ENCODE peak calls at places on chromosomes 12 and 14, in nine cellular contexts. One of them, this sample, is unnamed.

GRCh38 chr12:131829351-131829794 is 1.2 kb downstream of the MMP17 start:
- DNase-seq in ascending aorta: no peak
- DNase-seq in kidney epithelial cell: no peak
- DNase-seq in NB4: peak; percentile 82
- DNase-seq in SJSA1: peak; percentile 22
- DNase-seq in mucosa of descending colon: no peak
- DNase-seq in esophagus squamous epithelium: no peak
- DNase-seq in GM23248: peak; percentile 67
- DNase-seq in cardiac fibroblast: peak; percentile 35
- DNase-seq in this sample: no peak

GRCh38 chr14:68785817-68786490 is 6.9 kb downstream of the ZFP36L1 start:
- DNase-seq in SJSA1: no peak
- DNase-seq in GM23248: peak; percentile 76
- DNase-seq in ascending aorta: no peak
- DNase-seq in kidney epithelial cell: no peak
- DNase-seq in esophagus squamous epithelium: no peak
- DNase-seq in NB4: no peak
- DNase-seq in mucosa of descending colon: no peak
- DNase-seq in cardiac fibroblast: peak; percentile 78
- DNase-seq in this sample: peak; percentile 50

GRCh38 chr12:56487448-56488040 is 417 bp downstream of the GLS2 start:
- DNase-seq in GM23248: peak; percentile 48
- DNase-seq in NB4: no peak
- DNase-seq in cardiac fibroblast: peak; percentile 13
- DNase-seq in kidney epithelial cell: no peak
- DNase-seq in esophagus squamous epithelium: no peak
- DNase-seq in SJSA1: no peak
- DNase-seq in ascending aorta: no peak
- DNase-seq in mucosa of descending colon: peak; percentile 50
- DNase-seq in this sample: peak; percentile 26

GRCh38 chr12:96383991-96384390 is 16.2 kb downstream of the CDK17 start:
- DNase-seq in GM23248: peak; percentile 65
- DNase-seq in cardiac fibroblast: peak; percentile 64
- DNase-seq in kidney epithelial cell: no peak
- DNase-seq in ascending aorta: no peak
- DNase-seq in NB4: no peak
- DNase-seq in mucosa of descending colon: no peak
- DNase-seq in SJSA1: peak; percentile 11
- DNase-seq in esophagus squamous epithelium: no peak
- DNase-seq in this sample: no peak

GRCh38 chr12:39846971-39847661 is 227.5 kb upstream of the ABCD2 start:
- DNase-seq in GM23248: peak; percentile 15
- DNase-seq in cardiac fibroblast: no peak
- DNase-seq in NB4: no peak
- DNase-seq in esophagus squamous epithelium: no peak
- DNase-seq in kidney epithelial cell: no peak
- DNase-seq in SJSA1: no peak
- DNase-seq in ascending aorta: no peak
- DNase-seq in mucosa of descending colon: no peak
- DNase-seq in this sample: no peak

GRCh38 chr14:103746706-103747105 is 31.1 kb downstream of the ZFYVE21 start:
- DNase-seq in SJSA1: no peak
- DNase-seq in kidney epithelial cell: peak; percentile 41
- DNase-seq in esophagus squamous epithelium: no peak
- DNase-seq in NB4: no peak
- DNase-seq in GM23248: peak; percentile 60
- DNase-seq in cardiac fibroblast: no peak
- DNase-seq in ascending aorta: no peak
- DNase-seq in mucosa of descending colon: no peak
- DNase-seq in this sample: no peak

GRCh38 chr12:22254450-22254849 is 80.1 kb downstream of the ST8SIA1 start:
- DNase-seq in esophagus squamous epithelium: no peak
- DNase-seq in SJSA1: no peak
- DNase-seq in cardiac fibroblast: no peak
- DNase-seq in ascending aorta: no peak
- DNase-seq in GM23248: no peak
- DNase-seq in mucosa of descending colon: no peak
- DNase-seq in NB4: no peak
- DNase-seq in kidney epithelial cell: no peak
- DNase-seq in this sample: no peak

GRCh38 chr14:58770501-58770982 is 132.8 kb downstream of the DACT1 start:
- DNase-seq in ascending aorta: no peak
- DNase-seq in SJSA1: no peak
- DNase-seq in mucosa of descending colon: no peak
- DNase-seq in kidney epithelial cell: no peak
- DNase-seq in cardiac fibroblast: no peak
- DNase-seq in esophagus squamous epithelium: no peak
- DNase-seq in GM23248: no peak
- DNase-seq in NB4: no peak
- DNase-seq in this sample: no peak

GRCh38 chr12:48972213-48973021 is 882 bp upstream of the WNT10B start:
- DNase-seq in cardiac fibroblast: no peak
- DNase-seq in mucosa of descending colon: no peak
- DNase-seq in ascending aorta: no peak
- DNase-seq in GM23248: peak; percentile 71
- DNase-seq in kidney epithelial cell: no peak
- DNase-seq in esophagus squamous epithelium: no peak
- DNase-seq in SJSA1: peak; percentile 62
- DNase-seq in NB4: peak; percentile 98
- DNase-seq in this sample: no peak

GRCh38 chr12:3097186-3097804 is 20.1 kb downstream of the TSPAN9 start:
- DNase-seq in SJSA1: no peak
- DNase-seq in GM23248: no peak
- DNase-seq in esophagus squamous epithelium: no peak
- DNase-seq in NB4: no peak
- DNase-seq in mucosa of descending colon: peak; percentile 73
- DNase-seq in cardiac fibroblast: peak; percentile 94
- DNase-seq in ascending aorta: peak; percentile 39
- DNase-seq in kidney epithelial cell: no peak
- DNase-seq in this sample: peak; percentile 16

GRCh38 chr14:32121948-32122347 is 44.8 kb downstream of the ARHGAP5 start:
- DNase-seq in esophagus squamous epithelium: no peak
- DNase-seq in kidney epithelial cell: no peak
- DNase-seq in SJSA1: no peak
- DNase-seq in cardiac fibroblast: no peak
- DNase-seq in mucosa of descending colon: no peak
- DNase-seq in ascending aorta: no peak
- DNase-seq in GM23248: peak; percentile 29
- DNase-seq in NB4: no peak
- DNase-seq in this sample: no peak

GRCh38 chr14:88798161-88798560 is 5.4 kb upstream of the EML5 start:
- DNase-seq in SJSA1: no peak
- DNase-seq in esophagus squamous epithelium: no peak
- DNase-seq in kidney epithelial cell: no peak
- DNase-seq in mucosa of descending colon: no peak
- DNase-seq in GM23248: no peak
- DNase-seq in ascending aorta: no peak
- DNase-seq in cardiac fibroblast: no peak
- DNase-seq in NB4: no peak
- DNase-seq in this sample: no peak

GRCh38 chr14:67319142-67319541 is 40.5 kb downstream of the ATP6V1D start:
- DNase-seq in esophagus squamous epithelium: no peak
- DNase-seq in GM23248: no peak
- DNase-seq in ascending aorta: no peak
- DNase-seq in kidney epithelial cell: no peak
- DNase-seq in mucosa of descending colon: no peak
- DNase-seq in SJSA1: no peak
- DNase-seq in NB4: no peak
- DNase-seq in cardiac fibroblast: peak; percentile 8
- DNase-seq in this sample: no peak

GRCh38 chr12:116257213-116257612 is 20.3 kb downstream of the MED13L start:
- DNase-seq in kidney epithelial cell: no peak
- DNase-seq in esophagus squamous epithelium: no peak
- DNase-seq in cardiac fibroblast: peak; percentile 52
- DNase-seq in ascending aorta: no peak
- DNase-seq in SJSA1: no peak
- DNase-seq in NB4: peak; percentile 35
- DNase-seq in mucosa of descending colon: no peak
- DNase-seq in GM23248: peak; percentile 34
- DNase-seq in this sample: no peak

GRCh38 chr12:104602426-104602825 is 145.7 kb downstream of the CHST11 start:
- DNase-seq in esophagus squamous epithelium: no peak
- DNase-seq in SJSA1: no peak
- DNase-seq in GM23248: peak; percentile 30
- DNase-seq in mucosa of descending colon: no peak
- DNase-seq in kidney epithelial cell: no peak
- DNase-seq in NB4: peak; percentile 35
- DNase-seq in ascending aorta: no peak
- DNase-seq in cardiac fibroblast: no peak
- DNase-seq in this sample: no peak

GRCh38 chr12:58629376-58629775 is 290.9 kb downstream of the LRIG3 start:
- DNase-seq in kidney epithelial cell: no peak
- DNase-seq in cardiac fibroblast: peak; percentile 12
- DNase-seq in mucosa of descending colon: no peak
- DNase-seq in SJSA1: no peak
- DNase-seq in GM23248: no peak
- DNase-seq in esophagus squamous epithelium: no peak
- DNase-seq in NB4: no peak
- DNase-seq in ascending aorta: no peak
- DNase-seq in this sample: no peak

GRCh38 chr14:71116206-71117122 is 209.2 kb downstream of the PCNX1 start:
- DNase-seq in SJSA1: no peak
- DNase-seq in esophagus squamous epithelium: no peak
- DNase-seq in NB4: no peak
- DNase-seq in kidney epithelial cell: no peak
- DNase-seq in GM23248: no peak
- DNase-seq in cardiac fibroblast: no peak
- DNase-seq in ascending aorta: no peak
- DNase-seq in mucosa of descending colon: peak; percentile 71
- DNase-seq in this sample: peak; percentile 55

GRCh38 chr12:50934371-50934851 is 17.9 kb upstream of the HIGD1C start:
- DNase-seq in ascending aorta: no peak
- DNase-seq in NB4: peak; percentile 21
- DNase-seq in cardiac fibroblast: peak; percentile 35
- DNase-seq in esophagus squamous epithelium: no peak
- DNase-seq in kidney epithelial cell: no peak
- DNase-seq in GM23248: peak; percentile 18
- DNase-seq in mucosa of descending colon: no peak
- DNase-seq in SJSA1: no peak
- DNase-seq in this sample: no peak

DNA sequence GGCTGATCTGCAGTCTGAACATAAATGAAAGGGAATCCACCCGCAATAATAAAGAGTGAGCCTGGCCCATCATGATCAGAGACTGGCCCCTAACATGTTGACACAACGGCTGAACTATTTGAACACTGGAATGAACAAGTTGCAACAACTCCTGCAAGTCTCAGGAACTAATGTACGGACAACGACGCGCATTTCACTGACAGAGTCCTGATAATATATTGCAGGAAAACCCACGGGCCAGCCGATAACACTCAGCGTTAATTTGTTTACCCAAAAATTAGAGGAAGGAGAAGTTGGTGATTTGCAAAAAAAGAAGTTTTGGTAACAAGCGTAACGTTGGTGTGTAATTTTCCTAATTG is 195.7 kb upstream of the BTG1 start:
- DNase-seq in cardiac fibroblast: peak; percentile 13
- DNase-seq in NB4: no peak
- DNase-seq in GM23248: no peak
- DNase-seq in mucosa of descending colon: no peak
- DNase-seq in esophagus squamous epithelium: no peak
- DNase-seq in kidney epithelial cell: no peak
- DNase-seq in SJSA1: no peak
- DNase-seq in ascending aorta: no peak
- DNase-seq in this sample: no peak
- H3K4me3 ChIP-seq in cardiac fibroblast: no peak overlapping the region
- H3K4me3 ChIP-seq in NB4: no peak overlapping the region
- H3K4me3 ChIP-seq in GM23248: no peak overlapping the region
- H3K4me3 ChIP-seq in mucosa of descending colon: no peak overlapping the region
- H3K4me3 ChIP-seq in esophagus squamous epithelium: no peak overlapping the region
- H3K4me3 ChIP-seq in kidney epithelial cell: no peak overlapping the region
- H3K4me3 ChIP-seq in SJSA1: no peak overlapping the region
- H3K4me3 ChIP-seq in ascending aorta: no peak overlapping the region
- H3K4me3 ChIP-seq in this sample: peak overlapping the region; percentile 14

GRCh38 chr12:63086149-63086915 is 64.7 kb downstream of the AVPR1A start:
- DNase-seq in mucosa of descending colon: no peak
- DNase-seq in cardiac fibroblast: peak; percentile 5
- DNase-seq in esophagus squamous epithelium: no peak
- DNase-seq in ascending aorta: no peak
- DNase-seq in NB4: no peak
- DNase-seq in SJSA1: no peak
- DNase-seq in GM23248: no peak
- DNase-seq in kidney epithelial cell: no peak
- DNase-seq in this sample: no peak
- H3K4me3 ChIP-seq in mucosa of descending colon: no peak overlapping the region
- H3K4me3 ChIP-seq in cardiac fibroblast: no peak overlapping the region
- H3K4me3 ChIP-seq in esophagus squamous epithelium: no peak overlapping the region
- H3K4me3 ChIP-seq in ascending aorta: no peak overlapping the region
- H3K4me3 ChIP-seq in NB4: no peak overlapping the region
- H3K4me3 ChIP-seq in SJSA1: no peak overlapping the region
- H3K4me3 ChIP-seq in GM23248: no peak overlapping the region
- H3K4me3 ChIP-seq in kidney epithelial cell: no peak overlapping the region
- H3K4me3 ChIP-seq in this sample: no peak overlapping the region

DNA sequence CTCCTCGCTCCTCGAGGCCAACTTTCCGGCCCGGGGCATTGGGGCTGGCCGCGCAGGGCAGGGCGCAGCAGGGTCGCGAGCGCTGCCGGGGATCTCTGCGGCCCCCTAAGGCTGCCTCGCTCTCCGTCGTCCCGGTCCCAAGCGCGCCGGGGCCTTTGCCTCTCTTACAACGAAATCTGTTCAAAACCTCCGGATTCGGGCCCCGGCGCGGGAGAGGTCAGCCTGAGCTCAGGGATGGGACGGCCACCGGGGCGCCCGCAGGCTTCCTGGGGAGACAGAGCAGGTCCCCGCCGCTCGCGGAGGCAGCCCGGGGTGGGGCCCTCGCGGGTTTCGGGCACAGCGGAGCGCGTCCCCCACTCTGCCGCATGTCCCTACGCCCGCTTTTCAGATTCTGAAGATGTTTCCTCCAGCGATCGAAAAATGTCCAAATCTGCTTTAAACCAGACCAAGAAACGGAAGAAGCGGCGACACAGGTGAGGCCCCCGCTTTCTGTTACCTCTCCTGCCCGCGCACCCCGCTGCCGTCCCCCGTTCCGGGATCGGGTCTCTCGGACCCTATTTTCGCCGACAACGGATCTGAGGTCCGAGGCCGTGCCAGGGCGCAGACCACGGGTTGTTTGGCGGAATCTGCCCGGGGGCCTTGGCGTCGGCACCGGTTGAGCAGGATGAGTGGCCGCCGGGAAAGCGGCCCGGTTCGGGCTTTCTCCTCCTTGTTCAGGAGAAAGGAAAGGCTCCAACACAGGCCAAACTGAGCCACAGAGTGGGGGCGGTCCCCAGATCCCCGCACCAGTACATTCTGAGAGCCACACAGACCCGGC is 1.8 kb downstream of the VSX2 start:
- DNase-seq in NB4: no peak
- DNase-seq in mucosa of descending colon: no peak
- DNase-seq in SJSA1: no peak
- DNase-seq in ascending aorta: no peak
- DNase-seq in cardiac fibroblast: peak; percentile 7
- DNase-seq in GM23248: peak; percentile 41
- DNase-seq in kidney epithelial cell: no peak
- DNase-seq in esophagus squamous epithelium: no peak
- DNase-seq in this sample: no peak
- H3K4me3 ChIP-seq in NB4: no peak overlapping the region
- H3K4me3 ChIP-seq in mucosa of descending colon: no peak overlapping the region
- H3K4me3 ChIP-seq in SJSA1: no peak overlapping the region
- H3K4me3 ChIP-seq in ascending aorta: peak overlapping the region; percentile 58
- H3K4me3 ChIP-seq in cardiac fibroblast: no peak overlapping the region
- H3K4me3 ChIP-seq in GM23248: no peak overlapping the region
- H3K4me3 ChIP-seq in kidney epithelial cell: no peak overlapping the region
- H3K4me3 ChIP-seq in esophagus squamous epithelium: no peak overlapping the region
- H3K4me3 ChIP-seq in this sample: no peak overlapping the region

GRCh38 chr14:56135001-56135400 is 16.8 kb downstream of the PELI2 start:
- DNase-seq in mucosa of descending colon: no peak
- DNase-seq in esophagus squamous epithelium: no peak
- DNase-seq in kidney epithelial cell: no peak
- DNase-seq in SJSA1: no peak
- DNase-seq in GM23248: peak; percentile 25
- DNase-seq in NB4: no peak
- DNase-seq in cardiac fibroblast: no peak
- DNase-seq in ascending aorta: no peak
- DNase-seq in this sample: no peak
- H3K4me3 ChIP-seq in mucosa of descending colon: no peak overlapping the region
- H3K4me3 ChIP-seq in esophagus squamous epithelium: no peak overlapping the region
- H3K4me3 ChIP-seq in kidney epithelial cell: no peak overlapping the region
- H3K4me3 ChIP-seq in SJSA1: no peak overlapping the region
- H3K4me3 ChIP-seq in GM23248: no peak overlapping the region
- H3K4me3 ChIP-seq in NB4: no peak overlapping the region
- H3K4me3 ChIP-seq in cardiac fibroblast: no peak overlapping the region
- H3K4me3 ChIP-seq in ascending aorta: no peak overlapping the region
- H3K4me3 ChIP-seq in this sample: no peak overlapping the region